ENCODE peak calls at places on chromosomes 2 and 18, in ten cellular contexts. One of them, this sample, is unnamed.

GRCh38 chr2:58762176-58762781 is 521.2 kb upstream of the FANCL start:
- DNase-seq in KG1: peak
- DNase-seq in AG20443: peak
- DNase-seq in GM03348: peak
- DNase-seq in glutamatergic neuron: peak
- DNase-seq in neural progenitor cell: peak
- DNase-seq in neuronal stem cell: peak
- DNase-seq in Peyer's patch: peak
- DNase-seq in fibroblast of pulmonary artery: peak
- DNase-seq in NCI-H1694: peak
- DNase-seq in this sample: peak

GRCh38 chr2:98900721-98901120 is 35.3 kb downstream of the CRACDL start:
- DNase-seq in KG1: no peak
- DNase-seq in AG20443: no peak
- DNase-seq in GM03348: no peak
- DNase-seq in glutamatergic neuron: no peak
- DNase-seq in neural progenitor cell: no peak
- DNase-seq in neuronal stem cell: no peak
- DNase-seq in Peyer's patch: no peak
- DNase-seq in fibroblast of pulmonary artery: no peak
- DNase-seq in NCI-H1694: no peak
- DNase-seq in this sample: no peak

GRCh38 chr2:191263050-191263449 is 17.8 kb downstream of the MYO1B start:
- DNase-seq in KG1: no peak
- DNase-seq in AG20443: no peak
- DNase-seq in GM03348: no peak
- DNase-seq in glutamatergic neuron: no peak
- DNase-seq in neural progenitor cell: no peak
- DNase-seq in neuronal stem cell: no peak
- DNase-seq in Peyer's patch: no peak
- DNase-seq in fibroblast of pulmonary artery: peak
- DNase-seq in NCI-H1694: no peak
- DNase-seq in this sample: no peak

GRCh38 chr2:47023332-47023731 is 107.7 kb upstream of the MCFD2 start:
- DNase-seq in KG1: no peak
- DNase-seq in AG20443: no peak
- DNase-seq in GM03348: no peak
- DNase-seq in glutamatergic neuron: no peak
- DNase-seq in neural progenitor cell: no peak
- DNase-seq in neuronal stem cell: no peak
- DNase-seq in Peyer's patch: no peak
- DNase-seq in fibroblast of pulmonary artery: no peak
- DNase-seq in NCI-H1694: no peak
- DNase-seq in this sample: no peak

GRCh38 chr2:201871471-201871870 is 65.1 kb downstream of the CDK15 start:
- DNase-seq in KG1: no peak
- DNase-seq in AG20443: no peak
- DNase-seq in GM03348: no peak
- DNase-seq in glutamatergic neuron: no peak
- DNase-seq in neural progenitor cell: no peak
- DNase-seq in neuronal stem cell: no peak
- DNase-seq in Peyer's patch: no peak
- DNase-seq in fibroblast of pulmonary artery: no peak
- DNase-seq in NCI-H1694: no peak
- DNase-seq in this sample: no peak

GRCh38 chr2:231037202-231037730 is at the start of gene C2orf72:
- DNase-seq in KG1: no peak
- DNase-seq in AG20443: peak
- DNase-seq in GM03348: peak
- DNase-seq in glutamatergic neuron: peak
- DNase-seq in neural progenitor cell: peak
- DNase-seq in neuronal stem cell: no peak
- DNase-seq in Peyer's patch: no peak
- DNase-seq in fibroblast of pulmonary artery: no peak
- DNase-seq in NCI-H1694: no peak
- DNase-seq in this sample: no peak

GRCh38 chr2:160736629-160737028 is 243.0 kb upstream of the RBMS1 start:
- DNase-seq in KG1: no peak
- DNase-seq in AG20443: peak
- DNase-seq in GM03348: no peak
- DNase-seq in glutamatergic neuron: no peak
- DNase-seq in neural progenitor cell: no peak
- DNase-seq in neuronal stem cell: no peak
- DNase-seq in Peyer's patch: no peak
- DNase-seq in fibroblast of pulmonary artery: peak
- DNase-seq in NCI-H1694: no peak
- DNase-seq in this sample: no peak

GRCh38 chr2:4901092-4901735 is 791.0 kb upstream of the SOX11 start:
- DNase-seq in KG1: no peak
- DNase-seq in AG20443: no peak
- DNase-seq in GM03348: no peak
- DNase-seq in glutamatergic neuron: no peak
- DNase-seq in neural progenitor cell: peak
- DNase-seq in neuronal stem cell: peak
- DNase-seq in Peyer's patch: no peak
- DNase-seq in fibroblast of pulmonary artery: no peak
- DNase-seq in NCI-H1694: no peak
- DNase-seq in this sample: no peak

GRCh38 chr18:48129621-48130082 is 199.2 kb upstream of the SMAD2 start:
- DNase-seq in KG1: no peak
- DNase-seq in AG20443: no peak
- DNase-seq in GM03348: no peak
- DNase-seq in glutamatergic neuron: no peak
- DNase-seq in neural progenitor cell: no peak
- DNase-seq in neuronal stem cell: no peak
- DNase-seq in Peyer's patch: no peak
- DNase-seq in fibroblast of pulmonary artery: no peak
- DNase-seq in NCI-H1694: no peak
- DNase-seq in this sample: no peak

GRCh38 chr2:28821295-28821958 is 10.8 kb downstream of the SPDYA start:
- DNase-seq in KG1: peak
- DNase-seq in AG20443: peak
- DNase-seq in GM03348: peak
- DNase-seq in glutamatergic neuron: no peak
- DNase-seq in neural progenitor cell: peak
- DNase-seq in neuronal stem cell: peak
- DNase-seq in Peyer's patch: peak
- DNase-seq in fibroblast of pulmonary artery: peak
- DNase-seq in NCI-H1694: peak
- DNase-seq in this sample: peak

GRCh38 chr18:68456985-68457384 is 257.9 kb downstream of the TMX3 start:
- DNase-seq in KG1: no peak
- DNase-seq in AG20443: no peak
- DNase-seq in GM03348: no peak
- DNase-seq in glutamatergic neuron: no peak
- DNase-seq in neural progenitor cell: no peak
- DNase-seq in neuronal stem cell: no peak
- DNase-seq in Peyer's patch: no peak
- DNase-seq in fibroblast of pulmonary artery: no peak
- DNase-seq in NCI-H1694: no peak
- DNase-seq in this sample: no peak

GRCh38 chr18:13982136-13982535 is 66.8 kb upstream of the MC2R start:
- DNase-seq in KG1: no peak
- DNase-seq in AG20443: no peak
- DNase-seq in GM03348: no peak
- DNase-seq in glutamatergic neuron: peak
- DNase-seq in neural progenitor cell: peak
- DNase-seq in neuronal stem cell: peak
- DNase-seq in Peyer's patch: no peak
- DNase-seq in fibroblast of pulmonary artery: no peak
- DNase-seq in NCI-H1694: no peak
- DNase-seq in this sample: no peak

GRCh38 chr18:12769644-12770440 is 67.0 kb downstream of the PSMG2 start:
- DNase-seq in KG1: no peak
- DNase-seq in AG20443: no peak
- DNase-seq in GM03348: no peak
- DNase-seq in glutamatergic neuron: no peak
- DNase-seq in neural progenitor cell: no peak
- DNase-seq in neuronal stem cell: no peak
- DNase-seq in Peyer's patch: no peak
- DNase-seq in fibroblast of pulmonary artery: peak
- DNase-seq in NCI-H1694: no peak
- DNase-seq in this sample: no peak

GRCh38 chr2:134671498-134671897 is 47.3 kb downstream of the TMEM163 start:
- DNase-seq in KG1: no peak
- DNase-seq in AG20443: no peak
- DNase-seq in GM03348: no peak
- DNase-seq in glutamatergic neuron: no peak
- DNase-seq in neural progenitor cell: peak
- DNase-seq in neuronal stem cell: no peak
- DNase-seq in Peyer's patch: no peak
- DNase-seq in fibroblast of pulmonary artery: no peak
- DNase-seq in NCI-H1694: no peak
- DNase-seq in this sample: no peak

GRCh38 chr2:203361922-203362321 is 33.7 kb downstream of the ABI2 start:
- DNase-seq in KG1: no peak
- DNase-seq in AG20443: peak
- DNase-seq in GM03348: peak
- DNase-seq in glutamatergic neuron: no peak
- DNase-seq in neural progenitor cell: no peak
- DNase-seq in neuronal stem cell: no peak
- DNase-seq in Peyer's patch: no peak
- DNase-seq in fibroblast of pulmonary artery: peak
- DNase-seq in NCI-H1694: no peak
- DNase-seq in this sample: no peak

GRCh38 chr18:2656237-2657042 is 914 bp downstream of the SMCHD1 start:
- DNase-seq in KG1: no peak
- DNase-seq in AG20443: peak
- DNase-seq in GM03348: peak
- DNase-seq in glutamatergic neuron: peak
- DNase-seq in neural progenitor cell: peak
- DNase-seq in neuronal stem cell: no peak
- DNase-seq in Peyer's patch: peak
- DNase-seq in fibroblast of pulmonary artery: peak
- DNase-seq in NCI-H1694: no peak
- DNase-seq in this sample: peak

GRCh38 chr18:13800505-13801259 is 23.3 kb upstream of the MC5R start:
- DNase-seq in KG1: no peak
- DNase-seq in AG20443: peak
- DNase-seq in GM03348: peak
- DNase-seq in glutamatergic neuron: peak
- DNase-seq in neural progenitor cell: peak
- DNase-seq in neuronal stem cell: peak
- DNase-seq in Peyer's patch: peak
- DNase-seq in fibroblast of pulmonary artery: peak
- DNase-seq in NCI-H1694: no peak
- DNase-seq in this sample: peak

GRCh38 chr2:208356846-208357574 is 49.6 kb upstream of the PTH2R start:
- DNase-seq in KG1: no peak
- DNase-seq in AG20443: no peak
- DNase-seq in GM03348: no peak
- DNase-seq in glutamatergic neuron: no peak
- DNase-seq in neural progenitor cell: no peak
- DNase-seq in neuronal stem cell: no peak
- DNase-seq in Peyer's patch: no peak
- DNase-seq in fibroblast of pulmonary artery: no peak
- DNase-seq in NCI-H1694: no peak
- DNase-seq in this sample: no peak

GRCh38 chr2:16495812-16496211 is 169.8 kb downstream of the CYRIA start:
- DNase-seq in KG1: no peak
- DNase-seq in AG20443: no peak
- DNase-seq in GM03348: no peak
- DNase-seq in glutamatergic neuron: no peak
- DNase-seq in neural progenitor cell: no peak
- DNase-seq in neuronal stem cell: no peak
- DNase-seq in Peyer's patch: no peak
- DNase-seq in fibroblast of pulmonary artery: no peak
- DNase-seq in NCI-H1694: no peak
- DNase-seq in this sample: no peak

GRCh38 chr2:82307510-82307909 is 2003.0 kb upstream of the LRRTM1 start:
- DNase-seq in KG1: no peak
- DNase-seq in AG20443: no peak
- DNase-seq in GM03348: no peak
- DNase-seq in glutamatergic neuron: no peak
- DNase-seq in neural progenitor cell: no peak
- DNase-seq in neuronal stem cell: no peak
- DNase-seq in Peyer's patch: no peak
- DNase-seq in fibroblast of pulmonary artery: no peak
- DNase-seq in NCI-H1694: no peak
- DNase-seq in this sample: no peak

GRCh38 chr2:181781082-181781786 is 100.9 kb upstream of the NEUROD1 start:
- DNase-seq in KG1: no peak
- DNase-seq in AG20443: no peak
- DNase-seq in GM03348: no peak
- DNase-seq in glutamatergic neuron: no peak
- DNase-seq in neural progenitor cell: no peak
- DNase-seq in neuronal stem cell: no peak
- DNase-seq in Peyer's patch: peak
- DNase-seq in fibroblast of pulmonary artery: no peak
- DNase-seq in NCI-H1694: no peak
- DNase-seq in this sample: no peak

GRCh38 chr2:161234627-161235026 is 73.6 kb upstream of the PSMD14 start:
- DNase-seq in KG1: no peak
- DNase-seq in AG20443: no peak
- DNase-seq in GM03348: no peak
- DNase-seq in glutamatergic neuron: no peak
- DNase-seq in neural progenitor cell: no peak
- DNase-seq in neuronal stem cell: no peak
- DNase-seq in Peyer's patch: no peak
- DNase-seq in fibroblast of pulmonary artery: no peak
- DNase-seq in NCI-H1694: no peak
- DNase-seq in this sample: no peak

GRCh38 chr2:204335642-204336041 is 209.6 kb upstream of the PARD3B start:
- DNase-seq in KG1: no peak
- DNase-seq in AG20443: no peak
- DNase-seq in GM03348: no peak
- DNase-seq in glutamatergic neuron: no peak
- DNase-seq in neural progenitor cell: no peak
- DNase-seq in neuronal stem cell: no peak
- DNase-seq in Peyer's patch: no peak
- DNase-seq in fibroblast of pulmonary artery: no peak
- DNase-seq in NCI-H1694: no peak
- DNase-seq in this sample: no peak